ENCODE peak calls at places on chromosomes 6 and 20, in six cellular contexts. C is skeletal muscle cell, K is mucosa of descending colon, R is tibial artery, B is tibial nerve, Y is kidney epithelial cell. Z is an unnamed sample.
A peak's percentile ranks its signal among the peaks of the same experiment; 100 is the strongest.

GRCh38 chr6:105677671-105678475 is 275.0 kb upstream of the PREP start:
- DNase-seq in B (no peak), K (no peak), R (no peak), C (no peak), Y (no peak), Z (no peak)

GRCh38 chr20:37816003-37816402 is 86.9 kb upstream of the VSTM2L start:
- DNase-seq in B (no peak), C (no peak), Y (no peak), R (no peak), K (no peak), Z (no peak)

GRCh38 chr6:20319520-20320357 is 81.9 kb upstream of the E2F3 start:
- DNase-seq in R (no peak), C (no peak), B (no peak), Y (no peak), K (peak; percentile 63), Z (no peak)

GRCh38 chr6:138509371-138509770 is 10.1 kb upstream of the NHSL1 start:
- DNase-seq in R (no peak), Y (no peak), C (no peak), K (peak; percentile 57), B (no peak), Z (no peak)

GRCh38 chr6:127464161-127464880 is 5.1 kb upstream of the KIAA0408 start:
- DNase-seq in B (no peak), R (peak; percentile 66), K (no peak), C (peak; percentile 66), Y (no peak), Z (no peak)

GRCh38 chr6:101226677-101227135 is 166.8 kb upstream of the GRIK2 start:
- DNase-seq in Y (no peak), R (no peak), B (no peak), K (peak; percentile 36), C (no peak), Z (no peak)

GRCh38 chr6:89412071-89413005 is at the start of gene RRAGD:
- DNase-seq in K (peak; percentile 74), R (peak; percentile 89), C (no peak), B (peak; percentile 56), Y (no peak), Z (no peak)

GRCh38 chr20:53829706-53830521 is 236.3 kb upstream of the ZNF217 start:
- DNase-seq in R (no peak), B (no peak), C (peak; percentile 44), K (no peak), Y (no peak), Z (peak; percentile 54)

GRCh38 chr6:28212510-28213212 is 12.4 kb upstream of the ZSCAN9 start:
- DNase-seq in R (no peak), B (no peak), Y (peak; percentile 68), C (peak; percentile 53), K (peak; percentile 76), Z (peak; percentile 84)

GRCh38 chr6:158996863-158997262 is 3.1 kb downstream of the RSPH3 start:
- DNase-seq in C (no peak), R (no peak), Y (no peak), B (no peak), K (no peak), Z (no peak)

GRCh38 chr6:112296122-112296521 is 41.8 kb upstream of the LAMA4 start:
- DNase-seq in C (no peak), R (no peak), B (no peak), Y (peak; percentile 31), K (no peak), Z (no peak)

GRCh38 chr6:161630674-161631073 is 356.8 kb upstream of the AGPAT4 start:
- DNase-seq in Y (no peak), K (no peak), R (no peak), B (no peak), C (no peak), Z (no peak)

GRCh38 chr6:113362542-113363430 is 494.4 kb upstream of the MARCKS start:
- DNase-seq in K (no peak), B (no peak), C (no peak), R (no peak), Y (no peak), Z (no peak)

GRCh38 chr20:32263398-32263954 is 14.0 kb upstream of the KIF3B start:
- DNase-seq in B (no peak), R (no peak), K (no peak), Y (no peak), C (no peak), Z (no peak)

GRCh38 chr20:13147071-13147961 is 73.8 kb upstream of the ISM1 start:
- DNase-seq in C (no peak), Y (no peak), K (no peak), R (no peak), B (no peak), Z (no peak)

GRCh38 chr6:46254331-46254730 is 83.6 kb upstream of the ENPP5 start:
- DNase-seq in C (no peak), K (no peak), Y (no peak), B (no peak), R (no peak), Z (no peak)

GRCh38 chr6:155472886-155473285 is 17.2 kb upstream of the NOX3 start:
- DNase-seq in R (no peak), K (no peak), B (no peak), Y (no peak), C (peak; percentile 89), Z (no peak)

GRCh38 chr6:11653028-11653583 is 115.6 kb downstream of the TMEM170B start:
- DNase-seq in K (no peak), B (no peak), C (peak; percentile 93), R (no peak), Y (peak; percentile 84), Z (peak; percentile 61)

GRCh38 chr6:583116-583515 is 73.8 kb downstream of the HUS1B start:
- DNase-seq in K (no peak), Y (no peak), B (no peak), C (no peak), R (no peak), Z (no peak)

GRCh38 chr6:52077180-52077884 is 10.1 kb downstream of the PKHD1 start:
- DNase-seq in C (no peak), B (no peak), R (no peak), Y (peak; percentile 86), K (no peak), Z (peak; percentile 97)

GRCh38 chr6:149636116-149636515 is 12.4 kb downstream of the KATNA1 start:
- DNase-seq in R (no peak), Y (no peak), K (no peak), C (no peak), B (no peak), Z (no peak)

GRCh38 chr6:108800510-108800909 is 47.7 kb upstream of the ARMC2 start:
- DNase-seq in Y (no peak), R (no peak), C (no peak), B (peak; percentile 27), K (no peak), Z (no peak)

GRCh38 chr20:1334370-1334731 is 5.4 kb upstream of the SDCBP2 start:
- DNase-seq in C (no peak), R (no peak), B (no peak), K (no peak), Y (no peak), Z (no peak)

GRCh38 chr6:26240157-26240980 is 124.6 kb upstream of the BTN3A2 start:
- DNase-seq in K (peak; percentile 60), Y (no peak), B (no peak), C (peak; percentile 73), R (peak; percentile 80), Z (no peak)

GRCh38 chr6:87736809-87737540 is 34.9 kb upstream of the AKIRIN2 start:
- DNase-seq in Y (no peak), R (no peak), K (no peak), C (no peak), B (no peak), Z (no peak)

GRCh38 chr20:34536798-34537394 is 20.7 kb downstream of the DYNLRB1 start:
- DNase-seq in C (no peak), Y (no peak), B (no peak), R (no peak), K (peak; percentile 70), Z (no peak)

GRCh38 chr20:50224553-50225255 is 34.1 kb downstream of the CEBPB start:
- DNase-seq in C (peak; percentile 53), K (peak; percentile 54), R (peak; percentile 95), B (peak; percentile 68), Y (peak; percentile 77), Z (peak; percentile 96)

DNA sequence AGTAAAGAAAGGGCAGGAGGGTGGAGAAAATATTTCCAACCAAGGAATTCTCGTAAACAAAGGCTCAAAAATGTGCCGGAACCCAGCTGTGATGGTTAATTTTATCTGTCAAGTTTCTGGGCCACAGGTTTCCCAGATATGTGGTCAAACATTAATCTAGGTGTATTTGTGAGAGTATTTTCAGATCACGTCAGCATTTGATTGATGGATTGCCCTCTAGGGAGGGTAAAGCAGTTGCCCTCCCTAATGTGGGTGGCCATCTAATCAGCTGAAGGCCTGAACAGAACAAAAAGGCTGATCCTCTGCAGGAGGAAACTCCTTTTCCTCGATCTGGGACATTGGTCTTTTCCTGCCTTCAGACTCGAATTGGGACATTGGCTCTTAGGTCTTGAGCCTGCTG is 298.7 kb upstream of the TCF21 start:
- DNase-seq in K (no peak), R (no peak), C (no peak), B (no peak), Y (no peak), Z (no peak)
- H3K4me3 ChIP-seq in K (no peak overlapping the region), R (no peak overlapping the region), C (no peak overlapping the region), B (no peak overlapping the region), Y (no peak overlapping the region), Z (no peak overlapping the region)

GRCh38 chr20:61803903-61804804 is 261.5 kb downstream of the TAF4 start:
- DNase-seq in C (peak; percentile 3), R (no peak), K (peak; percentile 8), B (no peak), Y (no peak), Z (no peak)
- H3K4me3 ChIP-seq in C (peak overlapping the region; percentile 19), R (peak overlapping the region; percentile 34), K (no peak overlapping the region), B (no peak overlapping the region), Y (no peak overlapping the region), Z (no peak overlapping the region)

GRCh38 chr20:4036351-4036750 is 21.0 kb upstream of the RNF24 start:
- DNase-seq in R (no peak), K (no peak), C (no peak), B (no peak), Y (no peak), Z (no peak)

GRCh38 chr20:4041748-4042411 is 26.5 kb upstream of the RNF24 start:
- DNase-seq in B (peak; percentile 38), Y (peak; percentile 98), C (peak; percentile 90), K (peak; percentile 91), R (peak; percentile 71), Z (peak; percentile 95)

GRCh38 chr20:4038676-4039075 is 23.3 kb upstream of the RNF24 start:
- DNase-seq in B (no peak), K (no peak), C (no peak), Y (no peak), R (no peak), Z (no peak)

GRCh38 chr20:4040283-4041179 is 25.2 kb upstream of the RNF24 start:
- DNase-seq in B (no peak), Y (no peak), C (no peak), R (no peak), K (no peak), Z (peak; percentile 92)

GRCh38 chr20:4038047-4038459 is 22.7 kb upstream of the RNF24 start:
- DNase-seq in C (no peak), B (peak; percentile 54), Y (no peak), R (peak; percentile 77), K (peak; percentile 68), Z (no peak)
- H3K4me3 ChIP-seq in C (no peak overlapping the region), B (no peak overlapping the region), Y (no peak overlapping the region), R (no peak overlapping the region), K (no peak overlapping the region), Z (no peak overlapping the region)

DNA sequence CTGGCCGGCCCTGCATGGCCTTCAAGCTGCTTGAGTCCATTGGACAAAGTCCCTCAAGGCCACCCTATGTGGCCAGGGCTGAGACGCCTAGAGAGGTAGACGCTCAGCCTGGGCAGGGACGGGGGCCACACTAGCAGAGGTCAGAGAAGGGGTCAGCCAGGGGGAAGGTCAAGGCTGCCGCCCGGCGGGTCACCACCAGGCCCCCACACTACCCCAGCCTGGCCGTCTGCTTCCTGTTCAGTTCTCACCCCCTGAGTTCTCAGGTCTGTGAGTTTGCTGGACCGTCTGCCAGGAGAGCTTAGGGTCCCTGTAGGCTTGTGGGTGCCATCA is 37.3 kb downstream of the NTSR1 start:
- DNase-seq in C (no peak), K (no peak), Y (no peak), R (peak; percentile 48), B (no peak), Z (no peak)
- H3K4me3 ChIP-seq in C (no peak overlapping the region), K (no peak overlapping the region), Y (no peak overlapping the region), R (no peak overlapping the region), B (no peak overlapping the region), Z (no peak overlapping the region)

Z was measured in epithelial cell of proximal tubule.